ENCODE peak calls at places on chromosomes 3 and 15, in six cellular contexts. D, F, L, V, G and U are unnamed samples.
A peak's percentile ranks its signal among the peaks of the same experiment; 100 is the strongest.

GRCh38 chr3:141466633-141467169 is 20.1 kb upstream of the RASA2 start:
- DNase-seq in V (no peak), D (no peak), G (no peak), L (no peak), F (no peak), U (no peak)

GRCh38 chr3:165125836-165126235 is 47.5 kb upstream of the SI start:
- DNase-seq in G (no peak), D (no peak), V (no peak), F (no peak), L (no peak), U (no peak)

GRCh38 chr3:45981321-45982038 is 14.1 kb downstream of the FYCO1 start:
- DNase-seq in L (no peak), F (no peak), V (no peak), G (no peak), D (no peak), U (no peak)

GRCh38 chr15:71294636-71295241 is 179.5 kb downstream of the THSD4 start:
- DNase-seq in F (no peak), D (peak; percentile 70), V (no peak), G (no peak), L (no peak), U (no peak)

GRCh38 chr3:165406425-165406824 is 210.2 kb upstream of the SLITRK3 start:
- DNase-seq in V (no peak), L (no peak), F (no peak), D (no peak), G (no peak), U (no peak)

GRCh38 chr3:26280517-26280916 is 342.1 kb upstream of the LRRC3B start:
- DNase-seq in D (no peak), F (no peak), L (no peak), G (no peak), V (no peak), U (no peak)

GRCh38 chr3:78734048-78734637 is 1033.7 kb downstream of the ROBO1 start:
- DNase-seq in V (no peak), D (peak; percentile 7), G (no peak), F (no peak), L (no peak), U (no peak)

GRCh38 chr3:17632401-17633100 is 109.9 kb downstream of the TBC1D5 start:
- DNase-seq in D (peak; percentile 58), F (no peak), L (no peak), V (no peak), G (no peak), U (no peak)

GRCh38 chr15:43249699-43250203 is 17.0 kb downstream of the TGM5 start:
- DNase-seq in G (no peak), D (peak; percentile 78), L (no peak), F (no peak), V (peak; percentile 42), U (no peak)

GRCh38 chr3:40741729-40742128 is 217.0 kb downstream of the ZNF621 start:
- DNase-seq in D (no peak), V (no peak), F (no peak), G (no peak), L (no peak), U (peak; percentile 20)

GRCh38 chr15:89391685-89392257 is 57.1 kb upstream of the POLG start:
- DNase-seq in D (no peak), L (no peak), F (no peak), V (no peak), G (no peak), U (no peak)

GRCh38 chr3:12155833-12156232 is 2.9 kb downstream of the TIMP4 start:
- DNase-seq in D (peak; percentile 68), G (no peak), L (no peak), F (no peak), V (no peak), U (no peak)

GRCh38 chr3:87227104-87227834 is at the start of gene CHMP2B:
- DNase-seq in D (peak; percentile 94), F (peak; percentile 88), L (peak; percentile 83), G (peak; percentile 47), V (peak; percentile 69), U (peak; percentile 92)

GRCh38 chr3:191070201-191070600 is 128.8 kb upstream of the OSTN start:
- DNase-seq in L (no peak), D (peak; percentile 71), F (no peak), G (no peak), V (no peak), U (no peak)

GRCh38 chr15:89822951-89823701 is 8.5 kb upstream of the ANPEP start:
- DNase-seq in F (no peak), V (no peak), D (peak; percentile 65), L (no peak), G (no peak), U (no peak)

GRCh38 chr15:90838066-90838465 is 30.3 kb upstream of the FURIN start:
- DNase-seq in V (no peak), D (no peak), G (no peak), L (no peak), F (peak; percentile 90), U (no peak)

GRCh38 chr15:40329804-40330203 is 6.3 kb downstream of the INAFM2 start:
- DNase-seq in V (no peak), D (no peak), F (no peak), G (no peak), L (no peak), U (no peak)

GRCh38 chr3:178320481-178321352 is 215.5 kb upstream of the KCNMB2 start:
- DNase-seq in D (peak; percentile 37), G (no peak), F (no peak), V (no peak), L (no peak), U (no peak)

GRCh38 chr3:86381247-86381646 is 609.7 kb downstream of the VGLL3 start:
- DNase-seq in L (no peak), V (no peak), F (no peak), D (no peak), G (no peak), U (no peak)

GRCh38 chr3:177705976-177706866 is 508.9 kb upstream of the TBL1XR1 start:
- DNase-seq in L (no peak), V (no peak), D (no peak), G (no peak), F (no peak), U (peak; percentile 53)